ENCODE peak calls at places on chromosomes 11 and 22, in eight cellular contexts. X is SW480; P is T47D; G is NCI-H1694 treated with DMSO at 0.1 percent for 48 hours; Y is lower lobe of right lung; A is globus pallidus; H is CD8-positive, alpha-beta memory T cell; I is non-pigmented ciliary epithelial cell. B is an unnamed sample.

GRCh38 chr11:49208006-49208721 is at the start of gene FOLH1:
- DNase-seq in I (no peak), P (peak), Y (peak), X (no peak), G (no peak), H (no peak), A (peak), B (peak)

GRCh38 chr11:125253795-125254525 is 89.4 kb downstream of the PKNOX2 start:
- DNase-seq in I (no peak), A (no peak), Y (no peak), G (no peak), P (no peak), X (no peak), H (no peak), B (no peak)

GRCh38 chr11:79413258-79413657 is 27.6 kb downstream of the TENM4 start:
- DNase-seq in I (no peak), G (no peak), A (peak), Y (no peak), P (peak), H (no peak), X (peak), B (peak)

GRCh38 chr11:94664336-94664735 is 97.2 kb downstream of the PIWIL4 start:
- DNase-seq in G (no peak), X (peak), Y (no peak), I (no peak), H (no peak), P (no peak), A (no peak), B (no peak)

GRCh38 chr11:123525072-123525471 is 95.0 kb downstream of the GRAMD1B start:
- DNase-seq in Y (no peak), A (no peak), X (no peak), G (no peak), H (no peak), I (no peak), P (peak), B (no peak)

GRCh38 chr11:12235945-12236743 is 125.8 kb downstream of the MICAL2 start:
- DNase-seq in G (peak), A (peak), I (no peak), P (peak), Y (no peak), H (peak), X (peak), B (peak)

GRCh38 chr11:122234257-122234656 is 118.2 kb upstream of the BLID start:
- DNase-seq in H (no peak), I (no peak), P (no peak), X (no peak), A (peak), Y (no peak), G (no peak), B (no peak)

GRCh38 chr22:17484608-17485007 is 78.7 kb upstream of the SLC25A18 start:
- DNase-seq in H (no peak), I (no peak), Y (no peak), A (no peak), G (no peak), X (no peak), P (no peak), B (no peak)

GRCh38 chr11:16953620-16954019 is 60.6 kb downstream of the PLEKHA7 start:
- DNase-seq in Y (no peak), P (no peak), H (no peak), A (no peak), X (no peak), I (no peak), G (no peak), B (no peak)

GRCh38 chr22:46798366-46799057 is 36.1 kb downstream of the TBC1D22A start:
- DNase-seq in I (peak), A (peak), P (peak), Y (peak), X (peak), G (peak), H (peak), B (peak)

GRCh38 chr11:119374632-119375394 is 6.7 kb downstream of the USP2 start:
- DNase-seq in X (no peak), A (peak), P (no peak), G (no peak), H (no peak), Y (no peak), I (no peak), B (no peak)

GRCh38 chr22:35258144-35258988 is 1.1 kb downstream of the HMGXB4 start:
- DNase-seq in P (no peak), H (no peak), Y (no peak), G (peak), A (peak), X (peak), I (no peak), B (peak)

GRCh38 chr22:19940536-19941364 is 822 bp upstream of the COMT start:
- DNase-seq in A (no peak), Y (peak), X (no peak), H (no peak), I (no peak), P (no peak), G (no peak), B (no peak)

GRCh38 chr11:59668188-59668949 is 468 bp downstream of the PATL1 start:
- DNase-seq in G (no peak), X (peak), A (peak), Y (peak), H (peak), P (peak), I (no peak), B (no peak)

GRCh38 chr22:23772315-23773246 is at the start of gene MMP11:
- DNase-seq in A (no peak), G (no peak), I (no peak), P (peak), H (peak), Y (peak), X (no peak), B (peak)

GRCh38 chr11:113553235-113553634 is 78.0 kb upstream of the DRD2 start:
- DNase-seq in Y (no peak), P (no peak), I (peak), G (no peak), X (peak), H (no peak), A (no peak), B (no peak)

GRCh38 chr22:22935546-22936157 is 48.0 kb downstream of the IGLL5 start:
- DNase-seq in X (no peak), A (no peak), G (no peak), P (no peak), I (no peak), H (no peak), Y (peak), B (no peak)

GRCh38 chr11:128208329-128209220 is 378.8 kb downstream of the ETS1 start:
- DNase-seq in Y (no peak), A (peak), I (peak), P (peak), H (no peak), X (peak), G (no peak), B (no peak)

GRCh38 chr11:65575568-65576231 is at the start of gene EHBP1L1:
- DNase-seq in Y (peak), G (no peak), P (peak), X (peak), A (no peak), I (no peak), H (peak), B (peak)

GRCh38 chr11:113376156-113376555 is 11.4 kb upstream of the ANKK1 start:
- DNase-seq in Y (no peak), G (no peak), P (no peak), H (no peak), X (no peak), I (no peak), A (peak), B (no peak)

GRCh38 chr22:27115816-27116256 is 458.4 kb downstream of the MIAT start:
- DNase-seq in P (no peak), I (peak), X (peak), A (no peak), H (no peak), Y (no peak), G (no peak), B (no peak)

GRCh38 chr11:130478204-130478701 is 29.8 kb downstream of the ADAMTS15 start:
- DNase-seq in I (peak), P (no peak), G (no peak), Y (no peak), H (no peak), X (peak), A (no peak), B (no peak)

GRCh38 chr11:112440518-112440917 is 179.9 kb upstream of the PLET1 start:
- DNase-seq in P (no peak), H (no peak), I (no peak), G (no peak), X (no peak), Y (no peak), A (no peak), B (peak)

B was measured in HEK293T.